ENCODE peak calls at places on chromosomes 6 and 20, in six cellular contexts. E is SK-MEL-5, N is caudate nucleus, J is HuH-7.5, A is lung microvascular endothelial cell, S is AG20443. P is an unnamed sample.

GRCh38 chr6:98834060-98835031 is at the start of gene POU3F2:
- DNase-seq in S (peak; percentile 73), J (peak; percentile 98), N (peak; percentile 95), E (peak; percentile 95), A (peak; percentile 89), P (peak; percentile 89)

GRCh38 chr6:136738178-136739057 is 53.9 kb downstream of the MAP3K5 start:
- DNase-seq in J (no peak), A (peak; percentile 73), S (no peak), E (no peak), N (no peak), P (no peak)

GRCh38 chr6:112951829-112952228 is 604.7 kb downstream of the RFPL4B start:
- DNase-seq in S (no peak), A (no peak), E (no peak), J (no peak), N (no peak), P (no peak)

GRCh38 chr20:44167736-44168135 is 19.3 kb downstream of the JPH2 start:
- DNase-seq in J (no peak), A (no peak), N (no peak), S (no peak), E (no peak), P (no peak)

GRCh38 chr6:43968110-43968965 is 158.9 kb downstream of the MRPL14 start:
- DNase-seq in A (no peak), J (no peak), N (no peak), S (no peak), E (no peak), P (no peak)

GRCh38 chr6:138570716-138571020 is 71.4 kb upstream of the NHSL1 start:
- DNase-seq in A (no peak), N (no peak), J (no peak), S (no peak), E (no peak), P (no peak)

GRCh38 chr6:45537539-45537938 is 159.8 kb upstream of the SUPT3H start:
- DNase-seq in E (no peak), N (no peak), J (no peak), A (no peak), S (no peak), P (no peak)

GRCh38 chr6:11654876-11655275 is 117.3 kb downstream of the TMEM170B start:
- DNase-seq in A (no peak), J (no peak), E (no peak), N (no peak), S (peak; percentile 30), P (no peak)

GRCh38 chr20:1327241-1327653 is 1.7 kb downstream of the SDCBP2 start:
- DNase-seq in E (no peak), N (no peak), A (peak; percentile 26), S (peak; percentile 39), J (no peak), P (no peak)

GRCh38 chr6:166688901-166689300 is 61.9 kb upstream of the RPS6KA2 start:
- DNase-seq in E (no peak), J (no peak), A (no peak), N (no peak), S (no peak), P (no peak)

GRCh38 chr6:10857259-10857658 is 18.9 kb upstream of the MAK start:
- DNase-seq in N (no peak), J (no peak), A (no peak), E (no peak), S (no peak), P (no peak)

GRCh38 chr6:9028086-9028485 is 592.7 kb upstream of the SLC35B3 start:
- DNase-seq in J (no peak), A (no peak), E (no peak), S (no peak), N (no peak), P (no peak)

GRCh38 chr6:40896696-40897095 is 142.3 kb downstream of the UNC5CL start:
- DNase-seq in S (no peak), N (no peak), J (no peak), A (peak; percentile 79), E (no peak), P (no peak)

GRCh38 chr20:11452326-11452725 is 465.4 kb upstream of the BTBD3 start:
- DNase-seq in S (no peak), A (no peak), J (no peak), N (no peak), E (no peak), P (no peak)

GRCh38 chr6:78947962-78948361 is 80.6 kb downstream of the IRAK1BP1 start:
- DNase-seq in E (no peak), S (no peak), N (no peak), J (no peak), A (no peak), P (no peak)

GRCh38 chr20:4041748-4042411 is 26.5 kb upstream of the RNF24 start:
- DNase-seq in N (no peak), A (peak; percentile 26), E (no peak), S (peak; percentile 70), J (no peak), P (no peak)

GRCh38 chr6:85923013-85923430 is 280.3 kb upstream of the SYNCRIP start:
- DNase-seq in N (no peak), A (peak; percentile 54), E (peak; percentile 70), S (peak; percentile 55), J (peak; percentile 27), P (peak; percentile 30)

GRCh38 chr20:36574278-36575065 is 1.1 kb downstream of the TGIF2 start:
- DNase-seq in S (peak; percentile 61), J (peak; percentile 77), A (peak; percentile 69), N (peak; percentile 18), E (peak; percentile 27), P (peak; percentile 64)

GRCh38 chr6:63525186-63525878 is 46.9 kb upstream of the LOC128125822 start:
- DNase-seq in A (no peak), E (no peak), S (no peak), J (no peak), N (no peak), P (no peak)

GRCh38 chr20:45449528-45449927 is 20.0 kb upstream of the WFDC2 start:
- DNase-seq in E (no peak), J (no peak), S (no peak), N (no peak), A (no peak), P (no peak)